ENCODE peak calls at places on chromosome 15, in four cellular contexts. G is CD8-positive, alpha-beta memory T cell; V is tibial artery; S is left ventricle myocardium inferior. C is an unnamed sample. For H3K4me1, the result is how much of the 10 kb centered on the place peaks cover.

GRCh38 chr15:59250249-59250648 is 43.6 kb downstream of the LDHAL6B start:
- DNase-seq in G (no peak), S (no peak), V (no peak), C (no peak)

GRCh38 chr15:76912430-76912829 is 7.3 kb upstream of the SCAPER start:
- DNase-seq in V (no peak), G (no peak), S (no peak), C (no peak)

GRCh38 chr15:77039217-77039533 is 31.7 kb downstream of the TSPAN3 start:
- DNase-seq in S (no peak), V (no peak), G (no peak), C (no peak)

GRCh38 chr15:29788433-29789034 is 33.7 kb downstream of the TJP1 start:
- DNase-seq in G (no peak), S (no peak), V (no peak), C (no peak)

GRCh38 chr15:45719490-45719889 is 84.7 kb downstream of the SQOR start:
- DNase-seq in G (no peak), V (no peak), S (no peak), C (no peak)

GRCh38 chr15:40032125-40032839 is 6.7 kb downstream of the SRP14 start:
- DNase-seq in V (no peak), G (no peak), S (no peak), C (no peak)

GRCh38 chr15:36415643-36416042 is 163.8 kb upstream of the CDIN1 start:
- DNase-seq in V (no peak), G (no peak), S (no peak), C (no peak)

GRCh38 chr15:52642386-52643361 is 36.5 kb downstream of the ATOSA start:
- DNase-seq in S (no peak), G (no peak), V (no peak), C (no peak)

GRCh38 chr15:46365612-46366011 is 730.8 kb downstream of the SQOR start:
- DNase-seq in G (no peak), S (peak), V (peak), C (no peak)

GRCh38 chr15:76201536-76202255 is 109.6 kb downstream of the ETFA start:
- DNase-seq in V (peak), G (no peak), S (no peak), C (no peak)

GRCh38 chr15:63231717-63232116 is 42.3 kb downstream of the RAB8B start:
- DNase-seq in G (no peak), V (no peak), S (no peak), C (no peak)

GRCh38 chr15:92845109-92845508 is 55.0 kb upstream of the CHD2 start:
- DNase-seq in V (no peak), S (no peak), G (no peak), C (no peak)

GRCh38 chr15:35173444-35174118 is 88.5 kb upstream of the NANOGP8 start:
- DNase-seq in S (no peak), V (no peak), G (no peak), C (no peak)

GRCh38 chr15:35506272-35506870 is 39.6 kb downstream of the DPH6 start:
- DNase-seq in G (no peak), S (no peak), V (no peak), C (no peak)

GRCh38 chr15:70491183-70491621 is 272.2 kb downstream of the UACA start:
- DNase-seq in V (no peak), G (no peak), S (no peak), C (no peak)

GRCh38 chr15:57647071-57647790 is 55.5 kb downstream of the MYZAP start:
- DNase-seq in V (no peak), S (no peak), G (no peak), C (no peak)

GRCh38 chr15:25693321-25694237 is 169.5 kb downstream of the ATP10A start:
- DNase-seq in V (no peak), G (no peak), S (peak), C (no peak)

GRCh38 chr15:74156678-74157411 is 16.7 kb upstream of the ISLR start:
- DNase-seq in G (no peak), S (no peak), V (peak), C (no peak)

GRCh38 chr15:83285979-83286553 is 1.6 kb upstream of the BNC1 start:
- DNase-seq in V (no peak), G (no peak), S (no peak), C (no peak)

GRCh38 chr15:70398694-70399093 is 301.0 kb upstream of the TLE3 start:
- DNase-seq in V (no peak), S (no peak), G (no peak), C (no peak)

GRCh38 chr15:28167042-28167441 is 67.9 kb upstream of the OCA2 start:
- DNase-seq in S (no peak), V (no peak), G (no peak), C (no peak)

GRCh38 chr15:74795961-74796625 is 14.2 kb downstream of the CSK start:
- DNase-seq in G (no peak), S (no peak), V (no peak), C (no peak)

GRCh38 chr15:38781196-38781595 is 216.6 kb upstream of the RASGRP1 start:
- DNase-seq in S (no peak), V (no peak), G (no peak), C (no peak)

GRCh38 chr15:78695849-78696248 is 54.8 kb upstream of the CHRNB4 start:
- DNase-seq in S (no peak), V (no peak), G (no peak), C (no peak)

GRCh38 chr15:60713096-60714084 is 234.4 kb upstream of the ICE2 start:
- DNase-seq in G (no peak), V (no peak), S (no peak), C (no peak)

GRCh38 chr15:79400650-79401049 is 31.5 kb upstream of the MINAR1 start:
- DNase-seq in S (no peak), G (no peak), V (no peak), C (no peak)

GRCh38 chr15:31344824-31345605 is 18.4 kb downstream of the KLF13 start:
- DNase-seq in G (no peak), V (no peak), S (peak), C (peak)

GRCh38 chr15:97224191-97224641 is 736.3 kb upstream of the ARRDC4 start:
- DNase-seq in V (no peak), G (no peak), S (no peak), C (no peak)

GRCh38 chr15:78306176-78306774 is 6.9 kb upstream of the SKIC8 start:
- DNase-seq in V (no peak), G (no peak), S (no peak), C (no peak)

GRCh38 chr15:80703965-80704364 is 8.9 kb downstream of the ABHD17C start:
- DNase-seq in S (no peak), G (no peak), V (no peak), C (no peak)

GRCh38 chr15:30905821-30906220 is 2.1 kb downstream of the FAN1 start:
- DNase-seq in G (no peak), S (no peak), V (no peak), C (no peak)

GRCh38 chr15:73607405-73607804 is 25.8 kb downstream of the NPTN start:
- DNase-seq in S (no peak), V (no peak), G (no peak), C (no peak)

GRCh38 chr15:55654541-55654940 is 66.4 kb upstream of the PYGO1 start:
- DNase-seq in V (no peak), G (no peak), S (no peak), C (no peak)

GRCh38 chr15:58344164-58345070 is 87.4 kb upstream of the LIPC start:
- DNase-seq in V (no peak), S (no peak), G (no peak), C (no peak)

GRCh38 chr15:80494311-80494710 is 90.1 kb downstream of the ARNT2 start:
- DNase-seq in V (no peak), G (no peak), S (no peak), C (no peak)

GRCh38 chr15:68526269-68526668 is 52.5 kb upstream of the CORO2B start:
- DNase-seq in S (no peak), V (no peak), G (no peak), C (no peak)

GRCh38 chr15:32029862-32030781 is at the start of gene CHRNA7:
- DNase-seq in G (no peak), V (no peak), S (peak), C (peak)

GRCh38 chr15:56837281-56837680 is 81.2 kb upstream of the TCF12 start:
- DNase-seq in G (no peak), V (no peak), S (no peak), C (no peak)

GRCh38 chr15:91782221-91782620 is 71.3 kb upstream of the SLCO3A1 start:
- DNase-seq in S (no peak), V (no peak), G (no peak), C (no peak)

DNA sequence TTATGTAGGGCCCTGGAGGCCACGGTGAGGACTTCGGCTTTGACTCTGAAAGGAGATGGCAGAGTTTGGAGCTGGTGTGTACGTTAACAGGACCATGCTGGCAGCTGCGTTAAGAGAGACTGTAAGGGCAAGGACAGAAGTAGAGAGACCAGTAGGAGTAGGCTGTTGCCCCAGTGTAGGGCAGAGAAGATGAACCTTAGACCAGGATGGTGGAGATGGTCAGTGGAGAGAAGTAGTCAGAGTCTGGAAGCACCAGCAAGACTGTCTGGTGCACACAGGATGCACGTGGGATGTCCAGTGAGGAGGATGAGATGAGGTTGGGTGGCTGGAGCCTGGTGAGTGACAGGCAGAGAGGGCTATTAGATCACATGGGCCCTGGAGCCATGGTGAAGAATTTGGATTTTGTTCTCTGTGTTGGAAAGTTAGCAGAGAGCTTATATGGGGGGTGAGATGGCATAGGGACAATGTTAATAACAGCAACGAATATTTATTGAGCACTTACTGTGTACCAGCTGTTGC is 150.1 kb downstream of the IGF1R start:
- DNase-seq in G (no peak), S (no peak), V (no peak), C (no peak)
- H3K4me1 ChIP-seq in G (under half), S (half or more), V (under half), C (under half)

DNA sequence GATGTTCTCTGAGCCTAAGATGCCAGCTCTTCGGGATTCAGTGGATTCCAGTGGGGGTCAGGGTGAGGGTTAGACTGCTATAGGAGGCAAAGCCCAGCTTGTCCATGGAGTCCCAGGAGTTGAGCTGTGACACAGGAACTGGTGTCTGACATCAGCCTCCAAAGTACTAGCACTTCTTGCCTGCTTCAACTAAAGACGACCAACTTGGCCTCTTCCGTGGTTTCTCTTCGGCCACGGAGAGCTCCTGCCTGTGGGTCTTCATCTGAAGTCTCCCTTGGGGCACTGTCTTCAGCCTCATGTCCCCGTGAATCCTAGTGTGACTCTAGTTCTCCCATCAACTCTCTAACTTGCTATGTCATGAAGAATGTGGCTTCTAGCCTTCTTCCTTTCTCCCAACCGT is 12.8 kb upstream of the ACAN start:
- DNase-seq in S (no peak), V (no peak), G (no peak), C (no peak)
- H3K4me1 ChIP-seq in S (under half), V (under half), G (under half), C (under half)

GRCh38 chr15:90009301-90010063 is 8.4 kb downstream of the ZNF710 start:
- DNase-seq in V (no peak), G (no peak), S (no peak), C (no peak)
- H3K4me1 ChIP-seq in V (under half), G (under half), S (under half), C (half or more)

GRCh38 chr15:66778314-66778665 is 76.3 kb downstream of the SMAD6 start:
- DNase-seq in S (no peak), V (no peak), G (no peak), C (no peak)

GRCh38 chr15:66777054-66777453 is 75.0 kb downstream of the SMAD6 start:
- DNase-seq in S (no peak), G (no peak), V (no peak), C (no peak)

GRCh38 chr15:66779331-66780009 is 77.4 kb downstream of the SMAD6 start:
- DNase-seq in V (no peak), S (no peak), G (no peak), C (no peak)

GRCh38 chr15:66778716-66779115 is 76.7 kb downstream of the SMAD6 start:
- DNase-seq in G (no peak), S (no peak), V (no peak), C (no peak)

DNA sequence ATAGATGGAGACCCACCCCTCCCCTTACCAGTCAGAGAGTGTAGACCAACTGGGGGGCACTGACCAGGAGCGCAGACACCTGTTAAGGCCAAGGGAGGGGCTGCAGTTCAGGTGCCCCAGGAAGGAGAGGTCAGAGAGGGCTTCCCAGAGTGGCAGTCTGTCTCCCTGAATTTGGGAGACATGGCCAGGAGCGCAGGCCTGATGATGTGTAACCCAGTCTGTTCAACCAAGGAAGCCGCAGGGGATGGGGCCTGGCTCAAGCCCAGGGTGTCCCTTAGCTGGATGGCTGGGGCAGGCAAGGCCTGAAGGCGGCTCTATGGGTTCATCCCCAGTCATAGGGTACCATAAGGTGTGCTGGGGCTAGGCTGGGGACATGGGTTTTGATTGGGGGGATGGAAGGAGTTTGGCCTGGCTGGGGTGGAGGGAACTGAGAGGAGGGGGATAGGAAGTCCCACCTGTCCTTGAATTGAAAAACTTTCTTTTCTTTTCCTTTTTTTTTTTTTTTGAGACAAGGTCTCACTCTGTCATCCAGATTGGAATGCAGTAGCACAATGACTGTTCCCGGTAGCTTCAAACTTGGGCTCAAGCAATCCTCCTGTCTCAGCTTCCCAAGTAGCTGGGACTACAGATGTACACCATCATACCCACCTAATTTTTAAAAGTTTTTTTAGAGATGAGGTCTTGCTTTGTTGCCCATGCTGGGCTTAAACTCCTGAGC is 75.7 kb downstream of the SMAD6 start:
- DNase-seq in G (no peak), V (no peak), S (no peak), C (no peak)
- H3K4me1 ChIP-seq in G (under half), V (under half), S (half or more), C (under half)

GRCh38 chr15:94286581-94286980 is 55.2 kb downstream of the MCTP2 start:
- DNase-seq in G (no peak), V (no peak), S (no peak), C (no peak)
- H3K4me1 ChIP-seq in G (under half), V (under half), S (under half), C (under half)

GRCh38 chr15:66161575-66162118 is 91.9 kb downstream of the MEGF11 start:
- DNase-seq in S (no peak), V (no peak), G (no peak), C (no peak)
- H3K4me1 ChIP-seq in S (under half), V (under half), G (under half), C (under half)

GRCh38 chr15:95284933-95285401 is 1045.5 kb upstream of the NR2F2 start:
- DNase-seq in V (no peak), G (no peak), S (no peak), C (no peak)
- H3K4me1 ChIP-seq in V (under half), G (under half), S (under half), C (under half)

C was measured in lower lobe of right lung.